ENCODE peak calls at places on chromosomes 11 and 22, in nine cellular contexts. One of them, this sample, is unnamed.

GRCh38 chr11:111455291-111456085 is 56.7 kb downstream of the BTG4 start:
- DNase-seq in PC-3: no peak
- DNase-seq in tibial artery: no peak
- DNase-seq in left ventricle myocardium inferior: no peak
- DNase-seq in choroid plexus epithelial cell: no peak
- DNase-seq in A549: no peak
- DNase-seq in fibroblast of pulmonary artery: no peak
- DNase-seq in transverse colon: no peak
- DNase-seq in body of pancreas: no peak
- DNase-seq in this sample: no peak

GRCh38 chr22:39175127-39176066 is 22.9 kb upstream of the CBX7 start:
- DNase-seq in tibial artery: no peak
- DNase-seq in A549: no peak
- DNase-seq in choroid plexus epithelial cell: peak; percentile 23
- DNase-seq in PC-3: peak; percentile 2
- DNase-seq in left ventricle myocardium inferior: no peak
- DNase-seq in transverse colon: no peak
- DNase-seq in fibroblast of pulmonary artery: no peak
- DNase-seq in body of pancreas: no peak
- DNase-seq in this sample: no peak

GRCh38 chr11:115501895-115502589 is 2.2 kb downstream of the CADM1 start:
- DNase-seq in choroid plexus epithelial cell: no peak
- DNase-seq in tibial artery: no peak
- DNase-seq in PC-3: no peak
- DNase-seq in fibroblast of pulmonary artery: no peak
- DNase-seq in A549: no peak
- DNase-seq in left ventricle myocardium inferior: no peak
- DNase-seq in body of pancreas: no peak
- DNase-seq in transverse colon: no peak
- DNase-seq in this sample: no peak

GRCh38 chr11:28836285-28837081 is 728.3 kb downstream of the METTL15 start:
- DNase-seq in PC-3: peak; percentile 90
- DNase-seq in transverse colon: no peak
- DNase-seq in body of pancreas: no peak
- DNase-seq in choroid plexus epithelial cell: peak; percentile 96
- DNase-seq in left ventricle myocardium inferior: no peak
- DNase-seq in A549: peak; percentile 78
- DNase-seq in fibroblast of pulmonary artery: peak; percentile 96
- DNase-seq in tibial artery: no peak
- DNase-seq in this sample: peak; percentile 81

GRCh38 chr22:31287818-31288495 is 4.3 kb downstream of the PIK3IP1 start:
- DNase-seq in choroid plexus epithelial cell: no peak
- DNase-seq in PC-3: no peak
- DNase-seq in left ventricle myocardium inferior: no peak
- DNase-seq in body of pancreas: no peak
- DNase-seq in tibial artery: no peak
- DNase-seq in A549: no peak
- DNase-seq in fibroblast of pulmonary artery: no peak
- DNase-seq in transverse colon: no peak
- DNase-seq in this sample: no peak

GRCh38 chr11:64390558-64390957 is 31.6 kb downstream of the RPS6KA4 start:
- DNase-seq in tibial artery: no peak
- DNase-seq in choroid plexus epithelial cell: no peak
- DNase-seq in body of pancreas: no peak
- DNase-seq in A549: no peak
- DNase-seq in transverse colon: no peak
- DNase-seq in left ventricle myocardium inferior: no peak
- DNase-seq in PC-3: no peak
- DNase-seq in fibroblast of pulmonary artery: no peak
- DNase-seq in this sample: no peak

GRCh38 chr11:117303101-117303500 is 12.0 kb downstream of the BACE1-AS start:
- DNase-seq in fibroblast of pulmonary artery: no peak
- DNase-seq in choroid plexus epithelial cell: no peak
- DNase-seq in body of pancreas: no peak
- DNase-seq in left ventricle myocardium inferior: no peak
- DNase-seq in tibial artery: no peak
- DNase-seq in PC-3: no peak
- DNase-seq in A549: no peak
- DNase-seq in transverse colon: no peak
- DNase-seq in this sample: no peak

GRCh38 chr11:40328890-40329617 is 1130.4 kb downstream of the LRRC4C start:
- DNase-seq in fibroblast of pulmonary artery: peak; percentile 100
- DNase-seq in PC-3: peak; percentile 91
- DNase-seq in A549: peak; percentile 64
- DNase-seq in tibial artery: peak; percentile 51
- DNase-seq in left ventricle myocardium inferior: peak; percentile 15
- DNase-seq in choroid plexus epithelial cell: peak; percentile 100
- DNase-seq in body of pancreas: peak; percentile 43
- DNase-seq in transverse colon: peak; percentile 21
- DNase-seq in this sample: peak; percentile 99

GRCh38 chr11:89477175-89477574 is 14.0 kb downstream of the NOX4 start:
- DNase-seq in transverse colon: peak; percentile 16
- DNase-seq in body of pancreas: peak; percentile 30
- DNase-seq in tibial artery: no peak
- DNase-seq in choroid plexus epithelial cell: no peak
- DNase-seq in A549: no peak
- DNase-seq in left ventricle myocardium inferior: no peak
- DNase-seq in PC-3: peak; percentile 41
- DNase-seq in fibroblast of pulmonary artery: no peak
- DNase-seq in this sample: no peak

GRCh38 chr11:62456630-62457029 is 37.8 kb downstream of the SCGB1A1 start:
- DNase-seq in fibroblast of pulmonary artery: no peak
- DNase-seq in choroid plexus epithelial cell: no peak
- DNase-seq in PC-3: no peak
- DNase-seq in A549: no peak
- DNase-seq in body of pancreas: no peak
- DNase-seq in transverse colon: no peak
- DNase-seq in tibial artery: no peak
- DNase-seq in left ventricle myocardium inferior: no peak
- DNase-seq in this sample: no peak

GRCh38 chr11:86869966-86870570 is 69.7 kb downstream of the PRSS23 start:
- DNase-seq in choroid plexus epithelial cell: peak; percentile 77
- DNase-seq in left ventricle myocardium inferior: peak; percentile 49
- DNase-seq in transverse colon: peak; percentile 44
- DNase-seq in body of pancreas: peak; percentile 59
- DNase-seq in A549: peak; percentile 70
- DNase-seq in PC-3: peak; percentile 58
- DNase-seq in tibial artery: peak; percentile 78
- DNase-seq in fibroblast of pulmonary artery: peak; percentile 78
- DNase-seq in this sample: peak; percentile 70

GRCh38 chr11:83132191-83132590 is 24.7 kb upstream of the PCF11 start:
- DNase-seq in choroid plexus epithelial cell: no peak
- DNase-seq in fibroblast of pulmonary artery: no peak
- DNase-seq in PC-3: peak; percentile 27
- DNase-seq in transverse colon: no peak
- DNase-seq in A549: no peak
- DNase-seq in left ventricle myocardium inferior: no peak
- DNase-seq in tibial artery: no peak
- DNase-seq in body of pancreas: no peak
- DNase-seq in this sample: no peak

GRCh38 chr22:41405588-41405987 is 23.8 kb downstream of the TEF start:
- DNase-seq in choroid plexus epithelial cell: no peak
- DNase-seq in fibroblast of pulmonary artery: no peak
- DNase-seq in tibial artery: no peak
- DNase-seq in body of pancreas: no peak
- DNase-seq in A549: no peak
- DNase-seq in transverse colon: no peak
- DNase-seq in PC-3: no peak
- DNase-seq in left ventricle myocardium inferior: no peak
- DNase-seq in this sample: no peak

GRCh38 chr22:38327805-38328204 is 10.6 kb upstream of the CSNK1E start:
- DNase-seq in left ventricle myocardium inferior: no peak
- DNase-seq in tibial artery: no peak
- DNase-seq in body of pancreas: no peak
- DNase-seq in choroid plexus epithelial cell: peak; percentile 21
- DNase-seq in PC-3: peak; percentile 61
- DNase-seq in fibroblast of pulmonary artery: no peak
- DNase-seq in A549: no peak
- DNase-seq in transverse colon: no peak
- DNase-seq in this sample: peak; percentile 46

GRCh38 chr11:95145430-95146063 is 55.9 kb downstream of the ENDOD1 start:
- DNase-seq in PC-3: no peak
- DNase-seq in fibroblast of pulmonary artery: no peak
- DNase-seq in A549: no peak
- DNase-seq in left ventricle myocardium inferior: no peak
- DNase-seq in choroid plexus epithelial cell: no peak
- DNase-seq in body of pancreas: no peak
- DNase-seq in transverse colon: no peak
- DNase-seq in tibial artery: no peak
- DNase-seq in this sample: no peak

DNA sequence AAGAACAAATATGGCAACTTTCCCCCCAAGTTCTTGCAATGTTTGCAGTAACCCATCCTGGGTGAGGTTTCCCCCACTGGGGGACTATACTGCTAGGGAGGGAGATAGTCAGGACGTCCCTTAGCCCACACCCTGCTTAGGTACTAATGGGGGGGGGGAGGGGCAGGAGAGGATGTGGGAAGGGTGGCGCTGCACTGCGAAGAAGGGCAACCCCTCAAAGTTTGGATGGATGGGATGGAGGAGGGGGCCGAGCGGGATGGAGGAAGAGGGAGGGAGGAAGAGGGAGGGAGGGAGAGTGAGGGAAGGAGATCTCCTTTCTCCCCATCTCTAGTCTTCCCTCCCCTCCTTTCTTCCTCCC is 100.6 kb upstream of the HSD17B12 start:
- DNase-seq in body of pancreas: no peak
- DNase-seq in choroid plexus epithelial cell: no peak
- DNase-seq in tibial artery: no peak
- DNase-seq in transverse colon: no peak
- DNase-seq in PC-3: no peak
- DNase-seq in A549: no peak
- DNase-seq in fibroblast of pulmonary artery: no peak
- DNase-seq in left ventricle myocardium inferior: no peak
- DNase-seq in this sample: no peak
- H3K4me3 ChIP-seq in body of pancreas: no peak overlapping the region
- H3K4me3 ChIP-seq in choroid plexus epithelial cell: peak overlapping the region; percentile 53
- H3K4me3 ChIP-seq in tibial artery: peak overlapping the region; percentile 54
- H3K4me3 ChIP-seq in transverse colon: no peak overlapping the region
- H3K4me3 ChIP-seq in PC-3: peak overlapping the region; percentile 77
- H3K4me3 ChIP-seq in A549: peak overlapping the region; percentile 65
- H3K4me3 ChIP-seq in fibroblast of pulmonary artery: peak overlapping the region; percentile 52
- H3K4me3 ChIP-seq in left ventricle myocardium inferior: peak overlapping the region; percentile 73
- H3K4me3 ChIP-seq in this sample: peak overlapping the region; percentile 48

GRCh38 chr11:124892131-124892530 is 5.5 kb downstream of the ROBO4 start:
- DNase-seq in transverse colon: no peak
- DNase-seq in A549: no peak
- DNase-seq in fibroblast of pulmonary artery: no peak
- DNase-seq in PC-3: no peak
- DNase-seq in choroid plexus epithelial cell: no peak
- DNase-seq in body of pancreas: no peak
- DNase-seq in left ventricle myocardium inferior: no peak
- DNase-seq in tibial artery: no peak
- DNase-seq in this sample: no peak

GRCh38 chr11:124890701-124891389 is 6.8 kb downstream of the ROBO4 start:
- DNase-seq in body of pancreas: no peak
- DNase-seq in A549: no peak
- DNase-seq in left ventricle myocardium inferior: no peak
- DNase-seq in choroid plexus epithelial cell: no peak
- DNase-seq in PC-3: no peak
- DNase-seq in transverse colon: no peak
- DNase-seq in fibroblast of pulmonary artery: no peak
- DNase-seq in tibial artery: no peak
- DNase-seq in this sample: no peak

GRCh38 chr11:124892750-124893454 is 4.8 kb downstream of the ROBO4 start:
- DNase-seq in fibroblast of pulmonary artery: peak; percentile 15
- DNase-seq in choroid plexus epithelial cell: peak; percentile 31
- DNase-seq in tibial artery: peak; percentile 53
- DNase-seq in A549: no peak
- DNase-seq in body of pancreas: no peak
- DNase-seq in transverse colon: no peak
- DNase-seq in left ventricle myocardium inferior: no peak
- DNase-seq in PC-3: no peak
- DNase-seq in this sample: no peak

GRCh38 chr11:124889692-124890091 is 8.0 kb downstream of the ROBO4 start:
- DNase-seq in choroid plexus epithelial cell: no peak
- DNase-seq in body of pancreas: no peak
- DNase-seq in left ventricle myocardium inferior: no peak
- DNase-seq in fibroblast of pulmonary artery: no peak
- DNase-seq in transverse colon: no peak
- DNase-seq in PC-3: no peak
- DNase-seq in tibial artery: no peak
- DNase-seq in A549: no peak
- DNase-seq in this sample: no peak

DNA sequence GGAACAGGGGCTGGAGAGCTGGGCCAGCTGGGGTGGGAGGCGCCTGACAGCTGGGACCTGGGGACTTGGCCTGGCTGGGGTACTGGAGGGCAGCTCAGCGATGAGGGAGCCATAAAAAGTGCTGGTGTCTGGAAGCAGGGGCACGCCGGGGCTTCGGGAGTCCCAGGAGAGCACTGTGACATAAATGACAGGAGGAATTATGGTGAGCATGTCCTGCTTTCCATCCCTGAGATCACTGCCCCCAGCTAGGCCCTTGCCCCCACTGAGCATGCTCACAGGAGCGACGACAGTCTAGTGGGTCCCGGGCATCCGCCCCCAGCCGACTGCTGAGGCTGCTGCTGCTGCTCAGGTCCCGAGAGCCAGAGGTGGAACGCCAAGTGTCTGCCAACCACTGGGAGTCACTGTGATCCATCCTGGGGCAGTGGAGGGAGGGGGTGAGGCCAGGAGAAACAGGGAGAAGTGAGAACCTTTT is 6.2 kb downstream of the ROBO4 start:
- DNase-seq in PC-3: no peak
- DNase-seq in fibroblast of pulmonary artery: no peak
- DNase-seq in choroid plexus epithelial cell: no peak
- DNase-seq in body of pancreas: no peak
- DNase-seq in tibial artery: peak; percentile 29
- DNase-seq in transverse colon: no peak
- DNase-seq in left ventricle myocardium inferior: peak; percentile 58
- DNase-seq in A549: no peak
- DNase-seq in this sample: no peak
- TF ChIP-seq CTCF in PC-3: no peak
- TF ChIP-seq CTCF in fibroblast of pulmonary artery: no peak
- TF ChIP-seq CTCF in choroid plexus epithelial cell: no peak
- TF ChIP-seq CTCF in body of pancreas: no peak
- TF ChIP-seq CTCF in tibial artery: no peak
- TF ChIP-seq CTCF in transverse colon: no peak
- TF ChIP-seq CTCF in left ventricle myocardium inferior: no peak
- TF ChIP-seq CTCF in A549: no peak
- TF ChIP-seq CTCF in this sample: no peak

DNA sequence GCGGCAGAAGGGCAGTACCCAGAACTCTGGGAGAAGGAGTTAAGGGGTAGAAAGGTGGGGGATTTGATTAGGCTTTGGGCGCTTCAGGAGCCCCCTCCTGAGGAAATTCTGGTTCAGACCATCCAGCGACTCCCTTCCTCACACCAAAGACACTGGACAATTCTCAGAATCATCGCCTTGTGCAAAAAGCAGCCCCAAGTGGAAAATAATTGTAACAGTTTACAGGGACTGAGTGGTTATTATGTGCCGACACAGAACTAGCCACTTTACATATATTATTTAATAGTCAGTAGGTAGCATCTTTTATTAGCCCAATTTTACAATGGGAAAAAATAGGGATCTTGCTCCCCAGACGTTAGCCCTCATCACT is 667 bp upstream of the TRIM3 start:
- DNase-seq in tibial artery: no peak
- DNase-seq in fibroblast of pulmonary artery: no peak
- DNase-seq in A549: no peak
- DNase-seq in transverse colon: no peak
- DNase-seq in body of pancreas: no peak
- DNase-seq in choroid plexus epithelial cell: no peak
- DNase-seq in PC-3: no peak
- DNase-seq in left ventricle myocardium inferior: no peak
- DNase-seq in this sample: no peak
- H3K4me3 ChIP-seq in tibial artery: peak overlapping the region; percentile 92
- H3K4me3 ChIP-seq in fibroblast of pulmonary artery: peak overlapping the region; percentile 70
- H3K4me3 ChIP-seq in A549: peak overlapping the region; percentile 92
- H3K4me3 ChIP-seq in transverse colon: no peak overlapping the region
- H3K4me3 ChIP-seq in body of pancreas: peak overlapping the region; percentile 25
- H3K4me3 ChIP-seq in choroid plexus epithelial cell: peak overlapping the region; percentile 84
- H3K4me3 ChIP-seq in PC-3: peak overlapping the region; percentile 69
- H3K4me3 ChIP-seq in left ventricle myocardium inferior: peak overlapping the region; percentile 90
- H3K4me3 ChIP-seq in this sample: peak overlapping the region; percentile 65

GRCh38 chr22:24525416-24526037 is 29.4 kb downstream of the GUCD1 start:
- DNase-seq in choroid plexus epithelial cell: peak; percentile 76
- DNase-seq in body of pancreas: peak; percentile 79
- DNase-seq in A549: peak; percentile 67
- DNase-seq in PC-3: peak; percentile 62
- DNase-seq in transverse colon: peak; percentile 82
- DNase-seq in left ventricle myocardium inferior: peak; percentile 77
- DNase-seq in tibial artery: peak; percentile 81
- DNase-seq in fibroblast of pulmonary artery: peak; percentile 70
- DNase-seq in this sample: peak; percentile 82
- TF ChIP-seq CTCF in choroid plexus epithelial cell: peak; percentile 95
- TF ChIP-seq CTCF in body of pancreas: peak; percentile 81
- TF ChIP-seq CTCF in A549: peak; percentile 67
- TF ChIP-seq CTCF in PC-3: peak; percentile 86
- TF ChIP-seq CTCF in transverse colon: peak; percentile 88
- TF ChIP-seq CTCF in left ventricle myocardium inferior: peak; percentile 86
- TF ChIP-seq CTCF in tibial artery: peak; percentile 78
- TF ChIP-seq CTCF in fibroblast of pulmonary artery: peak; percentile 95
- TF ChIP-seq CTCF in this sample: peak; percentile 97

This sample was measured in fibroblast of mammary gland.